ENCODE peak calls at places on chromosomes 1 and 21, in eight cellular contexts. U, K, D, M, O, T, W and A are unnamed samples. For H3K36me3, the result is how much of the 10 kb centered on the place peaks cover.

GRCh38 chr1:244603498-244603897 is 49.4 kb upstream of the DESI2 start:
- DNase-seq in K (no peak), U (no peak), T (no peak), W (no peak), M (no peak), O (no peak), D (no peak), A (no peak)

GRCh38 chr1:109632671-109633346 is 13.2 kb downstream of the AMPD2 start:
- DNase-seq in U (no peak), W (peak), T (peak), D (no peak), O (no peak), M (no peak), K (no peak), A (no peak)

GRCh38 chr21:16213518-16213917 is 483.7 kb downstream of the USP25 start:
- DNase-seq in W (no peak), O (no peak), U (no peak), M (no peak), K (no peak), D (no peak), T (no peak), A (no peak)

GRCh38 chr1:161827786-161828185 is 61.7 kb downstream of the ATF6 start:
- DNase-seq in T (no peak), O (no peak), W (no peak), K (no peak), D (no peak), U (no peak), M (no peak), A (no peak)

GRCh38 chr1:211632117-211632807 is 43.2 kb downstream of the NEK2 start:
- DNase-seq in U (no peak), O (no peak), D (peak), K (no peak), M (no peak), T (no peak), W (no peak), A (no peak)

GRCh38 chr1:60745444-60745843 is 336.9 kb upstream of the NFIA start:
- DNase-seq in T (no peak), M (no peak), U (no peak), W (no peak), K (no peak), D (no peak), O (no peak), A (no peak)

GRCh38 chr1:31934706-31935629 is 3.2 kb downstream of the PTP4A2 start:
- DNase-seq in U (no peak), O (no peak), D (no peak), M (no peak), W (peak), T (no peak), K (no peak), A (no peak)

GRCh38 chr1:35876988-35877387 is 6.0 kb upstream of the AGO1 start:
- DNase-seq in K (no peak), D (no peak), U (no peak), M (no peak), T (no peak), O (no peak), W (no peak), A (no peak)

GRCh38 chr1:20028726-20029125 is 41.3 kb upstream of the PLA2G5 start:
- DNase-seq in K (no peak), M (no peak), T (peak), O (no peak), D (no peak), W (no peak), U (no peak), A (no peak)

GRCh38 chr1:240455228-240455821 is 156.6 kb downstream of the GREM2 start:
- DNase-seq in O (no peak), T (no peak), M (no peak), W (no peak), K (no peak), D (no peak), U (no peak), A (no peak)
- TF ChIP-seq CTCF in O (peak), T (no peak), M (no peak), W (peak), K (no peak), D (peak), U (no peak), A (no peak)

GRCh38 chr1:170531758-170532657 is at the start of gene GORAB:
- DNase-seq in O (peak), K (peak), T (peak), U (peak), W (peak), D (peak), M (peak), A (peak)
- TF ChIP-seq POLR2A in O (peak), K (peak), T (peak), U (no peak), W (peak), D (peak), M (peak), A (peak)

GRCh38 chr21:34519694-34520093 is 7.7 kb upstream of the KCNE1 start:
- DNase-seq in M (no peak), D (no peak), U (no peak), T (no peak), O (no peak), W (no peak), K (no peak), A (no peak)
- H3K36me3 ChIP-seq in M (under half), D (under half), U (under half), T (under half), O (under half), W (under half), K (half or more), A (under half)

GRCh38 chr1:24266398-24266941 is 52.7 kb upstream of the GRHL3 start:
- DNase-seq in K (no peak), O (no peak), T (no peak), U (no peak), D (no peak), W (no peak), M (no peak), A (peak)
- TF ChIP-seq CTCF in K (no peak), O (no peak), T (no peak), U (no peak), D (no peak), W (no peak), M (no peak), A (no peak)